ENCODE peak calls at places on chromosomes 6 and 20, in four cellular contexts. Z is ovary, F is A549, D is transverse colon. X is an unnamed sample.

GRCh38 chr6:47202638-47203037 is 107.1 kb downstream of the TNFRSF21 start:
- DNase-seq in Z (no peak), F (no peak), D (no peak), X (no peak)

GRCh38 chr6:34132486-34133185 is 13.3 kb downstream of the GRM4 start:
- DNase-seq in D (no peak), F (peak; percentile 21), Z (peak; percentile 69), X (no peak)

GRCh38 chr20:62602550-62602949 is 39.8 kb upstream of the SLCO4A1 start:
- DNase-seq in F (no peak), D (peak; percentile 23), Z (no peak), X (no peak)

GRCh38 chr6:43964659-43965570 is 162.3 kb downstream of the MRPL14 start:
- DNase-seq in Z (no peak), D (no peak), F (no peak), X (no peak)

GRCh38 chr6:66496659-66497058 is 789.6 kb upstream of the EYS start:
- DNase-seq in D (no peak), F (no peak), Z (no peak), X (no peak)

GRCh38 chr6:33877982-33878381 is 74.2 kb upstream of the MLN start:
- DNase-seq in D (no peak), F (no peak), Z (no peak), X (no peak)

GRCh38 chr6:112640895-112641294 is 293.8 kb downstream of the RFPL4B start:
- DNase-seq in F (no peak), Z (no peak), D (no peak), X (no peak)

GRCh38 chr20:32333988-32334885 is 23.9 kb upstream of the ASXL1 start:
- DNase-seq in Z (no peak), F (no peak), D (peak; percentile 80), X (peak; percentile 69)

GRCh38 chr6:84172574-84172973 is 54.9 kb downstream of the CEP162 start:
- DNase-seq in F (no peak), D (no peak), Z (no peak), X (no peak)

GRCh38 chr20:5353624-5354496 is 37.1 kb upstream of the PROKR2 start:
- DNase-seq in D (no peak), F (peak; percentile 43), Z (no peak), X (no peak)

GRCh38 chr20:48763183-48764030 is 64.4 kb downstream of the PREX1 start:
- DNase-seq in F (no peak), Z (no peak), D (no peak), X (no peak)

GRCh38 chr6:138979813-138980668 is 8.0 kb downstream of the REPS1 start:
- DNase-seq in Z (no peak), F (no peak), D (no peak), X (no peak)

GRCh38 chr6:33441457-33441856 is 12.9 kb upstream of the ZBTB9 start:
- DNase-seq in Z (no peak), D (no peak), F (no peak), X (peak; percentile 36)

GRCh38 chr20:13545755-13546154 is 93.0 kb downstream of the TASP1 start:
- DNase-seq in D (no peak), Z (no peak), F (no peak), X (no peak)

GRCh38 chr6:47157653-47158219 is 115.6 kb upstream of the ADGRF1 start:
- DNase-seq in D (no peak), Z (no peak), F (no peak), X (no peak)

GRCh38 chr6:151704383-151704782 is 103.1 kb upstream of the ESR1 start:
- DNase-seq in D (no peak), Z (no peak), F (no peak), X (no peak)

GRCh38 chr6:29112135-29112534 is 4.3 kb downstream of the OR2J3 start:
- DNase-seq in D (no peak), Z (no peak), F (no peak), X (no peak)

GRCh38 chr20:48850681-48851299 is 23.0 kb upstream of the PREX1 start:
- DNase-seq in F (no peak), Z (no peak), D (no peak), X (no peak)

GRCh38 chr6:15945593-15946159 is 183.2 kb upstream of the MYLIP start:
- DNase-seq in Z (no peak), D (no peak), F (no peak), X (no peak)

GRCh38 chr6:106924699-106925523 is 49.6 kb downstream of the CD24 start:
- DNase-seq in Z (no peak), D (peak; percentile 88), F (no peak), X (no peak)
- TF ChIP-seq EP300 in Z (no peak), D (no peak), F (no peak), X (no peak)

DNA sequence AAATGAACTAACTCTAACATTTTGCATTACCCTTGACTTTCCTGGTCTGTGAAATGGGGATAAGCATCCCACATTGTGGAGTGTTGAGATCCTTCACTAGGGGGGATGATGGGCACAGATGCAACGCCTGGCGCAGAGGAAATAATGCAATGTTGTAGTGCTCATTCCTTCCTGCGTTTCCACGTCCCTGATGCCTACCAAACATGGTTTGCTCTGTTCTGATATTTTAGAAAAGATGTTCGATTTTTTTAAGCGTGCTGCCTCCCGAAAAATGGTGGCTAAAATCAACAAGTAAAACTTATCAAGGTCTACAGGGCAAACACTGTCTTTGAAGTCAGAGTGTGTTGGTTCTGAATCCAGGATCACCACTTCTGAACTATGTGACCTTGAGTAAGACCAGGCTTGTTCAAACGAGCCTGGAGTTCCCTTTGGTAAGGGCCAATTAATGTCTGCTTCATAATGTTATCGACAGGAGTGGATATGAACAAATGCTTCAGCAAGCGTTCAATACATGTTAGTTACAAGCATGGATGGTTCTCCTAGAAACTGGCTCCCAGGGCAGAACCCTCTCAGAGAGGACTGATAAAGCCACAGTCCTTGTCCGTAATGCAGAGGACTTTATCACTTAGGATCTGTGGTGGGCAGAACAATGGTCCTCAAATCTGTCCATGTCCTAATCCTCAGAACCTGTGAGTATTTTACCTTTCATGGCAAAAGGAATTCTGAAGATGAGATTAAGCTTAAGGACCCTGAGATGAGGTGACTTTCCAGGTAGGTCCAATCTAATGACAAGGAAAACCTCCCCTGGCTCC is 44.7 kb downstream of the SLC22A23 start:
- DNase-seq in Z (no peak), D (no peak), F (no peak), X (peak; percentile 38)
- TF ChIP-seq EP300 in Z (no peak), D (no peak), F (no peak), X (no peak)

DNA sequence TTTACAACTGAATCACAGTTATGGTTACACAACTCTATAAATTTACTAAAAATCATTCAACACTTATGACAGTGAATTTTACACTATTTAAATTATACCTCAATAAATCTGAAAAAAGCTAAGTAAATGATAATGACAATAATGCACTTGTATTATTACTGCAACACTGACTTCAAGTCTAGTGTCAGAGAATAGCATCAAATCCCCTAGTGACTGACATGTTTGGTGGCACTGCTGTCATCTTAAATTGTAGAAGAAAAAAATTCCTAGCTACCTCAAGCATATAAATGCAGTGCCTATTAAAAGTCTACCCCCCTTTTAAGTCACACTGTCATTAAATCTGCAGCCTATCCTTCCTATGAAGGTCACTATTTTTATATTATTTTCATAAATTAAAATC is 189.4 kb upstream of the RUNX2 start:
- DNase-seq in Z (no peak), D (no peak), F (no peak), X (no peak)
- TF ChIP-seq EP300 in Z (no peak), D (no peak), F (no peak), X (no peak)

GRCh38 chr6:89352329-89353117 is at the start of gene UBE2J1:
- DNase-seq in F (peak; percentile 48), Z (peak; percentile 93), D (peak; percentile 96), X (peak; percentile 97)
- TF ChIP-seq EP300 in F (no peak), Z (peak; percentile 14), D (peak; percentile 38), X (no peak)

GRCh38 chr6:35363293-35363750 is 21.0 kb downstream of the PPARD start:
- DNase-seq in F (no peak), D (no peak), Z (peak; percentile 19), X (no peak)
- TF ChIP-seq EP300 in F (no peak), D (no peak), Z (no peak), X (no peak)

DNA sequence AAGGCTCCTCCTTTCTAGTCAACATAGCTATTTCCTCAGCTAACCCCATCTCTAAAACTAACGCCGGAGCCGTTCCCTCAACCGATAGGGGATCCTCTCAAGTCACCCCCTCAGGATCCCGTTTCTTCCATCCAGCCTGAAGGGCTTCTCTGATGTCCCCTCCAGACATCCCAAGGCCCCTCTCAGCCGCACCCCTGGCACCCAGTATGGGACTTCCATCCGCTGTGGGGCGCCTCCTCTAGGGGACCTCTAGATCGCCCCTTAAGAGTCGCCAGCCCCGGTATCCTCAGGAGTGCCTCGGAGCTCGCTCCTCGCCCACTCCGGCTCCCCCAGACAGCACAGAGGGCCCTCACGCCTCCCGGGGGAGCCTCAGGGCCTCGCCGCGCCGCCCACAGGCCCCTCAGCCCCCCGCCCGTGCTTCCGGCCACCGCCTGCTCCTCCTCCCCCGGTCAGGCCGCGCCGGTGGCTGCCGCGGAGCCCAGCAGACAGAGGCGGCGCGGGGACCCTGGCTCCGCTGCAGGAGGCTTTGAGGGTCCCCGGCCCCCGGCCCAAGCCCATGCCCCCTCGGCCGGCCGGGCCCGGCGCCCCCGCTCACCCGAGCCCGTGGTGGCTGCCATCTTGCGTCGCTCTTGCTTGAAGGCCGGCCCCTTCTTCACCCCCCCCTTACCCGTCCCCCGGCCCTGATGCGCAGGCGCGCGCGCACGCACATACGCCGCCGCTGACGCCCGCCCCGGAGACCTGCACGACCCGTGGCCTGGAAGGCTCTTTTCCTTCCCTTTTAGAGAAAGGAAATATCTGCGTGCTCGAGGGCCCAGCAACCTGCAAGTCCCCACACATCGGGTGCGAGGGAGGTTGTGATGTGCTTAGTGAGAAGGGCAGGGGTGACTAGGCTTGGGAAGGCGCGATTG is at the start of gene UBE2V1:
- DNase-seq in D (peak; percentile 92), Z (peak; percentile 93), F (peak; percentile 90), X (peak; percentile 96)
- TF ChIP-seq EP300 in D (no peak), Z (no peak), F (no peak), X (no peak)

GRCh38 chr6:515267-515666 is 123.7 kb downstream of the IRF4 start:
- DNase-seq in F (no peak), Z (no peak), D (no peak), X (no peak)

GRCh38 chr6:524803-525202 is 132.1 kb downstream of the HUS1B start:
- DNase-seq in F (no peak), D (peak; percentile 18), Z (no peak), X (no peak)

GRCh38 chr6:520820-521219 is 129.3 kb downstream of the IRF4 start:
- DNase-seq in Z (no peak), D (no peak), F (no peak), X (no peak)
- TF ChIP-seq EP300 in Z (no peak), D (no peak), F (no peak), X (no peak)